ENCODE peak calls at places on chromosomes 16 and 17, in six cellular contexts. S is kidney glomerular epithelial cell, L is RWPE1, B is breast epithelium, I is glutamatergic neuron, K is HEK293T. F is an unnamed sample.

GRCh38 chr17:65388911-65389310 is 172.5 kb downstream of the AXIN2 start:
- DNase-seq in S (no peak), L (no peak), B (no peak), I (no peak), K (no peak), F (no peak)

GRCh38 chr17:75683467-75684041 is 16.4 kb downstream of the SAP30BP start:
- DNase-seq in S (peak), L (peak), B (no peak), I (no peak), K (no peak), F (peak)

GRCh38 chr17:68061512-68062313 is 26.2 kb downstream of the KPNA2 start:
- DNase-seq in S (no peak), L (no peak), B (no peak), I (no peak), K (no peak), F (no peak)

GRCh38 chr17:63279498-63280230 is 166.4 kb downstream of the CYB561 start:
- DNase-seq in S (no peak), L (no peak), B (no peak), I (no peak), K (no peak), F (no peak)

GRCh38 chr17:29933379-29933778 is 3.4 kb upstream of the SSH2 start:
- DNase-seq in S (peak), L (no peak), B (no peak), I (no peak), K (peak), F (peak)

GRCh38 chr16:53457670-53458069 is 23.4 kb downstream of the RBL2 start:
- DNase-seq in S (no peak), L (no peak), B (no peak), I (no peak), K (no peak), F (no peak)

GRCh38 chr16:85235988-85236831 is 123.9 kb upstream of the CIBAR2 start:
- DNase-seq in S (no peak), L (no peak), B (no peak), I (no peak), K (no peak), F (no peak)

GRCh38 chr17:44794699-44795413 is 35.2 kb downstream of the GJC1 start:
- DNase-seq in S (peak), L (peak), B (no peak), I (peak), K (no peak), F (peak)

GRCh38 chr17:44155488-44155887 is 13.8 kb downstream of the HROB start:
- DNase-seq in S (no peak), L (no peak), B (no peak), I (no peak), K (no peak), F (no peak)

GRCh38 chr16:3087836-3088235 is 11.3 kb downstream of the ZSCAN10 start:
- DNase-seq in S (no peak), L (no peak), B (no peak), I (no peak), K (no peak), F (no peak)

GRCh38 chr16:58234831-58235595 is 37.1 kb upstream of the CSNK2A2 start:
- DNase-seq in S (no peak), L (no peak), B (no peak), I (no peak), K (no peak), F (no peak)

GRCh38 chr16:20862162-20862960 is 37.8 kb downstream of the DCUN1D3 start:
- DNase-seq in S (no peak), L (no peak), B (no peak), I (no peak), K (no peak), F (no peak)

GRCh38 chr16:46801428-46802049 is 29.4 kb downstream of the C16orf87 start:
- DNase-seq in S (peak), L (peak), B (no peak), I (no peak), K (peak), F (no peak)

GRCh38 chr16:726438-727290 is at the start of the genes CCDC78 and HAGHL:
- DNase-seq in S (no peak), L (no peak), B (no peak), I (peak), K (peak), F (no peak)

GRCh38 chr17:17511971-17512858 is 16.0 kb upstream of the RASD1 start:
- DNase-seq in S (peak), L (peak), B (peak), I (peak), K (no peak), F (no peak)

GRCh38 chr17:82334622-82335394 is 1.2 kb upstream of the SECTM1 start:
- DNase-seq in S (no peak), L (no peak), B (no peak), I (no peak), K (no peak), F (no peak)

GRCh38 chr17:36999475-36999874 is 50.7 kb downstream of the AATF start:
- DNase-seq in S (no peak), L (no peak), B (no peak), I (no peak), K (no peak), F (no peak)

GRCh38 chr16:67968440-67969285 is at the start of gene SLC12A4:
- DNase-seq in S (peak), L (peak), B (peak), I (peak), K (peak), F (peak)

GRCh38 chr16:77569406-77569805 is 134.6 kb upstream of the ADAMTS18 start:
- DNase-seq in S (no peak), L (no peak), B (no peak), I (no peak), K (no peak), F (no peak)

GRCh38 chr17:80743181-80743771 is 198.6 kb downstream of the RPTOR start:
- DNase-seq in S (peak), L (no peak), B (no peak), I (no peak), K (no peak), F (no peak)

GRCh38 chr17:77781536-77781935 is 177.0 kb upstream of the TNRC6C start:
- DNase-seq in S (no peak), L (no peak), B (no peak), I (no peak), K (no peak), F (no peak)

GRCh38 chr16:11315499-11315898 is 29.8 kb upstream of the RMI2 start:
- DNase-seq in S (peak), L (no peak), B (no peak), I (no peak), K (no peak), F (no peak)

GRCh38 chr16:88848557-88848956 is 8.2 kb downstream of the GALNS start:
- DNase-seq in S (no peak), L (no peak), B (no peak), I (no peak), K (no peak), F (no peak)

GRCh38 chr17:77489898-77490265 is 349.1 kb downstream of the SEC14L1 start:
- DNase-seq in S (no peak), L (no peak), B (no peak), I (peak), K (no peak), F (no peak)

GRCh38 chr16:54282202-54282922 is 4.2 kb downstream of the IRX3 start:
- DNase-seq in S (no peak), L (peak), B (peak), I (peak), K (no peak), F (no peak)

GRCh38 chr17:67401598-67402504 is 24.8 kb downstream of the PITPNC1 start:
- DNase-seq in S (no peak), L (no peak), B (no peak), I (no peak), K (no peak), F (no peak)

GRCh38 chr17:2965621-2966275 is 97.7 kb downstream of the OR1D5 start:
- DNase-seq in S (peak), L (peak), B (peak), I (no peak), K (no peak), F (no peak)

GRCh38 chr16:27999687-28000086 is 63.8 kb downstream of the GSG1L start:
- DNase-seq in S (no peak), L (no peak), B (no peak), I (no peak), K (no peak), F (no peak)

GRCh38 chr16:86766700-86767099 is 188.4 kb downstream of the FOXL1 start:
- DNase-seq in S (no peak), L (no peak), B (no peak), I (no peak), K (no peak), F (no peak)

GRCh38 chr16:11198817-11199216 is 57.2 kb downstream of the SOCS1 start:
- DNase-seq in S (no peak), L (peak), B (no peak), I (no peak), K (no peak), F (no peak)

GRCh38 chr17:75346906-75347305 is 57.7 kb upstream of the SLC25A19 start:
- DNase-seq in S (no peak), L (no peak), B (no peak), I (no peak), K (no peak), F (no peak)

GRCh38 chr16:55512941-55513340 is 4.1 kb downstream of the LPCAT2 start:
- DNase-seq in S (no peak), L (no peak), B (no peak), I (no peak), K (no peak), F (no peak)

F was measured in SW 1271.